ENCODE peak calls at places on chromosomes 12 and 14, in ten cellular contexts. E, S, Z, K, Y, Q, F, O, H and R are unnamed samples.
A peak's percentile ranks its signal among the peaks of the same experiment; 100 is the strongest.

GRCh38 chr12:11688831-11689230 is 39.4 kb downstream of the ETV6 start:
- DNase-seq in Z (no peak), S (no peak), Y (no peak), K (no peak), E (no peak), O (no peak), Q (no peak), F (no peak), H (no peak), R (peak; percentile 49)

GRCh38 chr14:54818201-54819133 is 84.2 kb downstream of the GCH1 start:
- DNase-seq in K (no peak), S (no peak), O (no peak), Y (peak; percentile 76), F (peak; percentile 23), Q (no peak), H (no peak), Z (no peak), E (no peak), R (peak; percentile 72)

GRCh38 chr14:45112886-45113772 is 21.2 kb downstream of the FKBP3 start:
- DNase-seq in F (peak; percentile 41), Q (no peak), Z (no peak), H (no peak), E (no peak), O (no peak), K (no peak), Y (peak; percentile 34), S (no peak), R (peak; percentile 19)

GRCh38 chr12:4648099-4648498 is 752 bp downstream of the AKAP3 start:
- DNase-seq in E (no peak), S (no peak), Y (peak; percentile 27), K (no peak), O (no peak), H (no peak), Q (no peak), F (no peak), Z (no peak), R (peak; percentile 24)

GRCh38 chr12:78703820-78704525 is 160.6 kb upstream of the SYT1 start:
- DNase-seq in K (no peak), F (peak; percentile 29), Z (no peak), E (no peak), O (no peak), Y (peak; percentile 95), H (no peak), Q (no peak), S (no peak), R (peak; percentile 84)

GRCh38 chr14:61438860-61439765 is 117.7 kb downstream of the PRKCH start:
- DNase-seq in Z (no peak), O (peak; percentile 27), H (no peak), K (peak; percentile 30), S (no peak), E (no peak), Y (no peak), F (peak; percentile 65), Q (no peak), R (peak; percentile 30)

GRCh38 chr14:62657376-62657775 is 387.9 kb downstream of the KCNH5 start:
- DNase-seq in H (no peak), F (no peak), O (no peak), S (no peak), Z (no peak), Q (no peak), Y (no peak), K (no peak), E (no peak), R (no peak)

GRCh38 chr14:100158566-100159106 is 809 bp downstream of the DEGS2 start:
- DNase-seq in F (peak; percentile 19), H (no peak), K (no peak), O (no peak), S (no peak), Q (no peak), E (no peak), Z (no peak), Y (no peak), R (no peak)

GRCh38 chr12:5889381-5890047 is 55.5 kb downstream of the ANO2 start:
- DNase-seq in Y (peak; percentile 36), Z (no peak), O (no peak), H (no peak), E (no peak), Q (no peak), F (peak; percentile 64), S (no peak), K (peak; percentile 44), R (no peak)

GRCh38 chr12:27733052-27733656 is 22.5 kb downstream of the MRPS35 start:
- DNase-seq in S (no peak), E (no peak), Y (peak; percentile 75), Q (peak; percentile 38), H (no peak), O (peak; percentile 17), F (peak; percentile 63), Z (no peak), K (no peak), R (peak; percentile 55)

GRCh38 chr12:5996459-5996858 is 51.4 kb upstream of the ANO2 start:
- DNase-seq in S (no peak), Y (no peak), H (no peak), Z (no peak), O (no peak), K (no peak), F (no peak), Q (no peak), E (no peak), R (peak; percentile 6)

GRCh38 chr14:35333347-35333730 is 41.2 kb downstream of the PSMA6 start:
- DNase-seq in F (no peak), Q (no peak), Z (no peak), K (peak; percentile 18), S (no peak), O (no peak), H (no peak), Y (no peak), E (no peak), R (no peak)